ENCODE peak calls at places on chromosomes 4 and X, in seven cellular contexts. One of them, this sample, is unnamed.

GRCh38 chr4:98627477-98627876 is 30.9 kb downstream of the TSPAN5 start:
- DNase-seq in HCT116: no peak
- DNase-seq in uterus: no peak
- DNase-seq in endothelial cell of umbilical vein: no peak
- DNase-seq in CD4-positive, CD25-positive, alpha-beta regulatory T cell: no peak
- DNase-seq in IMR-90: no peak
- DNase-seq in cardiac muscle cell: peak; percentile 30
- DNase-seq in this sample: no peak

GRCh38 chrX:111124418-111124817 is 28.4 kb downstream of the PAK3 start:
- DNase-seq in endothelial cell of umbilical vein: no peak
- DNase-seq in uterus: no peak
- DNase-seq in cardiac muscle cell: no peak
- DNase-seq in IMR-90: no peak
- DNase-seq in CD4-positive, CD25-positive, alpha-beta regulatory T cell: no peak
- DNase-seq in HCT116: no peak
- DNase-seq in this sample: no peak

GRCh38 chrX:46953597-46953996 is 41.4 kb downstream of the JADE3 start:
- DNase-seq in IMR-90: no peak
- DNase-seq in uterus: no peak
- DNase-seq in cardiac muscle cell: peak; percentile 60
- DNase-seq in CD4-positive, CD25-positive, alpha-beta regulatory T cell: no peak
- DNase-seq in HCT116: no peak
- DNase-seq in endothelial cell of umbilical vein: peak; percentile 64
- DNase-seq in this sample: no peak

GRCh38 chr4:958836-959337 is 14.5 kb downstream of the DGKQ start:
- DNase-seq in cardiac muscle cell: no peak
- DNase-seq in endothelial cell of umbilical vein: no peak
- DNase-seq in IMR-90: no peak
- DNase-seq in HCT116: no peak
- DNase-seq in CD4-positive, CD25-positive, alpha-beta regulatory T cell: no peak
- DNase-seq in uterus: no peak
- DNase-seq in this sample: no peak

GRCh38 chr4:98891533-98892337 is 37.2 kb downstream of the EIF4E start:
- DNase-seq in cardiac muscle cell: peak; percentile 21
- DNase-seq in CD4-positive, CD25-positive, alpha-beta regulatory T cell: no peak
- DNase-seq in uterus: no peak
- DNase-seq in IMR-90: no peak
- DNase-seq in HCT116: no peak
- DNase-seq in endothelial cell of umbilical vein: no peak
- DNase-seq in this sample: no peak

GRCh38 chr4:128468485-128468989 is 180.9 kb upstream of the PGRMC2 start:
- DNase-seq in cardiac muscle cell: peak; percentile 98
- DNase-seq in IMR-90: peak; percentile 99
- DNase-seq in CD4-positive, CD25-positive, alpha-beta regulatory T cell: no peak
- DNase-seq in endothelial cell of umbilical vein: peak; percentile 90
- DNase-seq in HCT116: no peak
- DNase-seq in uterus: peak; percentile 31
- DNase-seq in this sample: no peak

GRCh38 chr4:8874003-8874895 is 2.6 kb upstream of the HMX1 start:
- DNase-seq in CD4-positive, CD25-positive, alpha-beta regulatory T cell: no peak
- DNase-seq in HCT116: no peak
- DNase-seq in uterus: no peak
- DNase-seq in cardiac muscle cell: no peak
- DNase-seq in endothelial cell of umbilical vein: no peak
- DNase-seq in IMR-90: no peak
- DNase-seq in this sample: no peak

GRCh38 chr4:134343661-134344060 is 142.1 kb upstream of the PABPC4L start:
- DNase-seq in IMR-90: no peak
- DNase-seq in uterus: no peak
- DNase-seq in HCT116: no peak
- DNase-seq in endothelial cell of umbilical vein: no peak
- DNase-seq in CD4-positive, CD25-positive, alpha-beta regulatory T cell: no peak
- DNase-seq in cardiac muscle cell: no peak
- DNase-seq in this sample: no peak

GRCh38 chr4:78528327-78528726 is 23.2 kb upstream of the ANXA3 start:
- DNase-seq in cardiac muscle cell: no peak
- DNase-seq in uterus: no peak
- DNase-seq in HCT116: no peak
- DNase-seq in IMR-90: peak; percentile 73
- DNase-seq in CD4-positive, CD25-positive, alpha-beta regulatory T cell: no peak
- DNase-seq in endothelial cell of umbilical vein: no peak
- DNase-seq in this sample: no peak

GRCh38 chrX:8748855-8749254 is 16.9 kb upstream of the ANOS1 start:
- DNase-seq in uterus: no peak
- DNase-seq in endothelial cell of umbilical vein: peak; percentile 22
- DNase-seq in cardiac muscle cell: peak; percentile 44
- DNase-seq in CD4-positive, CD25-positive, alpha-beta regulatory T cell: peak; percentile 20
- DNase-seq in IMR-90: peak; percentile 43
- DNase-seq in HCT116: no peak
- DNase-seq in this sample: no peak

GRCh38 chr4:7744131-7744804 is 195.4 kb downstream of the AFAP1 start:
- DNase-seq in cardiac muscle cell: no peak
- DNase-seq in endothelial cell of umbilical vein: no peak
- DNase-seq in HCT116: no peak
- DNase-seq in uterus: no peak
- DNase-seq in IMR-90: no peak
- DNase-seq in CD4-positive, CD25-positive, alpha-beta regulatory T cell: no peak
- DNase-seq in this sample: no peak

GRCh38 chr4:122131562-122132157 is 20.5 kb upstream of the BLTP1 start:
- DNase-seq in uterus: no peak
- DNase-seq in endothelial cell of umbilical vein: no peak
- DNase-seq in cardiac muscle cell: no peak
- DNase-seq in IMR-90: no peak
- DNase-seq in CD4-positive, CD25-positive, alpha-beta regulatory T cell: peak; percentile 43
- DNase-seq in HCT116: no peak
- DNase-seq in this sample: no peak
- H3K27ac ChIP-seq in uterus: no peak overlapping the region
- H3K27ac ChIP-seq in endothelial cell of umbilical vein: no peak overlapping the region
- H3K27ac ChIP-seq in cardiac muscle cell: no peak overlapping the region
- H3K27ac ChIP-seq in IMR-90: no peak overlapping the region
- H3K27ac ChIP-seq in CD4-positive, CD25-positive, alpha-beta regulatory T cell: peak overlapping the region; percentile 42
- H3K27ac ChIP-seq in HCT116: no peak overlapping the region
- H3K27ac ChIP-seq in this sample: no peak overlapping the region

DNA sequence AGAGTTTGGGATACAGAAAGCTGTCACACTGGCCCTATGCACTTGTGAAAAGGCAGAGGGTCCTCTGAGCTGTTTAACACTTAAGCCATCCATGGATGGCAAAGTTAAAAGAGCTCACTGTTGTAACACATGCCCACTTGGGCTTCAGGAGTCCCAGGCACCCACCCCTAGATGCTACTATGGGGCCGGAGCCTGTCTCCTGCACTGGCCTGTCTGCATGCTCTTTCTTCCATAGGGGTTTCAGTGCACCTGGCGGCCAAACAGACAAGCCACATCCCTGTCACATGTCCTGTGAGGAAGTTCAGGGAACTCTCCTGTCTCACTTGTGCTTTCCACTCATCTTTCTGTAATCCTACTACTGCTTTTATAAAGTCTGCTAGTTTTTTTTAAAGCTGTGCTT is 2586.0 kb downstream of the PCDH7 start:
- DNase-seq in CD4-positive, CD25-positive, alpha-beta regulatory T cell: no peak
- DNase-seq in endothelial cell of umbilical vein: no peak
- DNase-seq in cardiac muscle cell: no peak
- DNase-seq in uterus: no peak
- DNase-seq in IMR-90: no peak
- DNase-seq in HCT116: no peak
- DNase-seq in this sample: no peak
- H3K27ac ChIP-seq in CD4-positive, CD25-positive, alpha-beta regulatory T cell: no peak overlapping the region
- H3K27ac ChIP-seq in endothelial cell of umbilical vein: no peak overlapping the region
- H3K27ac ChIP-seq in cardiac muscle cell: no peak overlapping the region
- H3K27ac ChIP-seq in uterus: no peak overlapping the region
- H3K27ac ChIP-seq in IMR-90: no peak overlapping the region
- H3K27ac ChIP-seq in HCT116: no peak overlapping the region
- H3K27ac ChIP-seq in this sample: no peak overlapping the region

GRCh38 chr4:56218230-56218895 is 168.9 kb downstream of the AASDH start:
- DNase-seq in CD4-positive, CD25-positive, alpha-beta regulatory T cell: no peak
- DNase-seq in cardiac muscle cell: no peak
- DNase-seq in HCT116: no peak
- DNase-seq in uterus: no peak
- DNase-seq in endothelial cell of umbilical vein: no peak
- DNase-seq in IMR-90: no peak
- DNase-seq in this sample: no peak
- H3K27ac ChIP-seq in CD4-positive, CD25-positive, alpha-beta regulatory T cell: no peak overlapping the region
- H3K27ac ChIP-seq in cardiac muscle cell: no peak overlapping the region
- H3K27ac ChIP-seq in HCT116: no peak overlapping the region
- H3K27ac ChIP-seq in uterus: no peak overlapping the region
- H3K27ac ChIP-seq in endothelial cell of umbilical vein: no peak overlapping the region
- H3K27ac ChIP-seq in IMR-90: no peak overlapping the region
- H3K27ac ChIP-seq in this sample: no peak overlapping the region

GRCh38 chr4:147924604-147925412 is 192.9 kb downstream of the ARHGAP10 start:
- DNase-seq in IMR-90: peak; percentile 40
- DNase-seq in cardiac muscle cell: peak; percentile 55
- DNase-seq in HCT116: no peak
- DNase-seq in uterus: no peak
- DNase-seq in endothelial cell of umbilical vein: peak; percentile 65
- DNase-seq in CD4-positive, CD25-positive, alpha-beta regulatory T cell: no peak
- DNase-seq in this sample: no peak
- H3K27ac ChIP-seq in IMR-90: no peak overlapping the region
- H3K27ac ChIP-seq in cardiac muscle cell: no peak overlapping the region
- H3K27ac ChIP-seq in HCT116: no peak overlapping the region
- H3K27ac ChIP-seq in uterus: no peak overlapping the region
- H3K27ac ChIP-seq in endothelial cell of umbilical vein: no peak overlapping the region
- H3K27ac ChIP-seq in CD4-positive, CD25-positive, alpha-beta regulatory T cell: no peak overlapping the region
- H3K27ac ChIP-seq in this sample: no peak overlapping the region

GRCh38 chr4:154516320-154516719 is 24.7 kb upstream of the DCHS2 start:
- DNase-seq in uterus: no peak
- DNase-seq in cardiac muscle cell: no peak
- DNase-seq in CD4-positive, CD25-positive, alpha-beta regulatory T cell: no peak
- DNase-seq in endothelial cell of umbilical vein: no peak
- DNase-seq in HCT116: no peak
- DNase-seq in IMR-90: no peak
- DNase-seq in this sample: no peak

GRCh38 chr4:154519214-154519613 is 27.6 kb upstream of the DCHS2 start:
- DNase-seq in CD4-positive, CD25-positive, alpha-beta regulatory T cell: no peak
- DNase-seq in IMR-90: no peak
- DNase-seq in uterus: no peak
- DNase-seq in endothelial cell of umbilical vein: no peak
- DNase-seq in cardiac muscle cell: no peak
- DNase-seq in HCT116: no peak
- DNase-seq in this sample: no peak

GRCh38 chr4:154511990-154512389 is 20.4 kb upstream of the DCHS2 start:
- DNase-seq in cardiac muscle cell: no peak
- DNase-seq in uterus: no peak
- DNase-seq in IMR-90: no peak
- DNase-seq in CD4-positive, CD25-positive, alpha-beta regulatory T cell: no peak
- DNase-seq in endothelial cell of umbilical vein: no peak
- DNase-seq in HCT116: no peak
- DNase-seq in this sample: no peak

DNA sequence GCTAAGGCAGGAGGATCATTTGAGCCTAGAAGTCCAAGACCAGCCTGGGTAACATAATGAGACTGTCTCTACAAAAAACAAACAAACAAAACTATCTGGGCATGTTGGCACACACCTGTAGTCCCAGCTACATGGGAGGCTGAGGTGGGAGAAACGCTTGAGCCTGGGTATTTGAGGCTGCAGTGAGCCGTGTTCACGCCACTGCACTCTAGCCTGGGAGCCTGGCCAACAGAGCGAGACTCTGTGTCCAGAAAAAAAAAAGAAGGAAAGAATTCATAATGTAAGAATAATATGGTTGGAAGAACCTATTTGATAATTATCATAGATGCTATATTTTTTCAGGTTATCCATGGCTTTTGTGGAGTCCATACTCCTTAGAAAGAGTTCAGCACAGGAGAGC is 26.0 kb upstream of the DCHS2 start:
- DNase-seq in HCT116: no peak
- DNase-seq in cardiac muscle cell: no peak
- DNase-seq in uterus: no peak
- DNase-seq in CD4-positive, CD25-positive, alpha-beta regulatory T cell: no peak
- DNase-seq in endothelial cell of umbilical vein: no peak
- DNase-seq in IMR-90: no peak
- DNase-seq in this sample: no peak
- H3K27ac ChIP-seq in HCT116: no peak overlapping the region
- H3K27ac ChIP-seq in cardiac muscle cell: no peak overlapping the region
- H3K27ac ChIP-seq in uterus: no peak overlapping the region
- H3K27ac ChIP-seq in CD4-positive, CD25-positive, alpha-beta regulatory T cell: no peak overlapping the region
- H3K27ac ChIP-seq in endothelial cell of umbilical vein: no peak overlapping the region
- H3K27ac ChIP-seq in IMR-90: no peak overlapping the region
- H3K27ac ChIP-seq in this sample: peak overlapping the region; percentile 31

GRCh38 chr4:168551211-168551610 is 54.4 kb downstream of the PALLD start:
- DNase-seq in CD4-positive, CD25-positive, alpha-beta regulatory T cell: no peak
- DNase-seq in HCT116: no peak
- DNase-seq in endothelial cell of umbilical vein: no peak
- DNase-seq in IMR-90: peak; percentile 91
- DNase-seq in uterus: no peak
- DNase-seq in cardiac muscle cell: peak; percentile 83
- DNase-seq in this sample: no peak
- H3K27ac ChIP-seq in CD4-positive, CD25-positive, alpha-beta regulatory T cell: no peak overlapping the region
- H3K27ac ChIP-seq in HCT116: peak overlapping the region; percentile 89
- H3K27ac ChIP-seq in endothelial cell of umbilical vein: no peak overlapping the region
- H3K27ac ChIP-seq in IMR-90: no peak overlapping the region
- H3K27ac ChIP-seq in uterus: no peak overlapping the region
- H3K27ac ChIP-seq in cardiac muscle cell: no peak overlapping the region
- H3K27ac ChIP-seq in this sample: no peak overlapping the region

DNA sequence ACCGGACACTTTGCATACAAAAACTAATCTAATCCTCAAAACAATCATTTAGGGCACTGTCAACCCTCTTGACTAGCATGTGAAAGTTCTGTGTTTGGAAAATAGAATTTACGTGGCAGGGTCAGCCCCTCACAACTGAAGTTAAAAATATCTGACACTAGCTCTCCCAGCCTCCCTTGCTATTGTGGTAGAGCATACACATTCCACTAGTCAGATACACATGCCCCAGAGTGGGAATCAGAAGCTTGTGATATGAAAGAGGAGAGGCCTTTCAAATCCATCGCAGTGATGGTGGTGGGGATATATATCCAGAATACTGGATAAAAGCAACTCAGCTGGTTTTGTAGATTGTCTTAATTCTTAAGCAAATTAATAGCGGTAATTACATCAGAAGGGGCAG is 205.7 kb upstream of the IL15 start:
- DNase-seq in uterus: no peak
- DNase-seq in IMR-90: no peak
- DNase-seq in cardiac muscle cell: no peak
- DNase-seq in endothelial cell of umbilical vein: no peak
- DNase-seq in CD4-positive, CD25-positive, alpha-beta regulatory T cell: no peak
- DNase-seq in HCT116: no peak
- DNase-seq in this sample: no peak
- H3K27ac ChIP-seq in uterus: no peak overlapping the region
- H3K27ac ChIP-seq in IMR-90: no peak overlapping the region
- H3K27ac ChIP-seq in cardiac muscle cell: no peak overlapping the region
- H3K27ac ChIP-seq in endothelial cell of umbilical vein: no peak overlapping the region
- H3K27ac ChIP-seq in CD4-positive, CD25-positive, alpha-beta regulatory T cell: no peak overlapping the region
- H3K27ac ChIP-seq in HCT116: no peak overlapping the region
- H3K27ac ChIP-seq in this sample: no peak overlapping the region

GRCh38 chr4:70908993-70909556 is 6.9 kb downstream of the MOB1B start:
- DNase-seq in IMR-90: no peak
- DNase-seq in HCT116: no peak
- DNase-seq in uterus: no peak
- DNase-seq in cardiac muscle cell: no peak
- DNase-seq in CD4-positive, CD25-positive, alpha-beta regulatory T cell: no peak
- DNase-seq in endothelial cell of umbilical vein: no peak
- DNase-seq in this sample: no peak

GRCh38 chr4:70913947-70914445 is 11.8 kb downstream of the MOB1B start:
- DNase-seq in endothelial cell of umbilical vein: no peak
- DNase-seq in CD4-positive, CD25-positive, alpha-beta regulatory T cell: no peak
- DNase-seq in uterus: no peak
- DNase-seq in HCT116: no peak
- DNase-seq in IMR-90: peak; percentile 86
- DNase-seq in cardiac muscle cell: no peak
- DNase-seq in this sample: no peak

GRCh38 chr4:70915048-70915815 is 13.1 kb downstream of the MOB1B start:
- DNase-seq in uterus: no peak
- DNase-seq in IMR-90: peak; percentile 78
- DNase-seq in cardiac muscle cell: peak; percentile 19
- DNase-seq in endothelial cell of umbilical vein: no peak
- DNase-seq in CD4-positive, CD25-positive, alpha-beta regulatory T cell: no peak
- DNase-seq in HCT116: no peak
- DNase-seq in this sample: no peak

GRCh38 chr4:70915874-70916559 is 13.8 kb downstream of the MOB1B start:
- DNase-seq in CD4-positive, CD25-positive, alpha-beta regulatory T cell: no peak
- DNase-seq in uterus: no peak
- DNase-seq in HCT116: no peak
- DNase-seq in endothelial cell of umbilical vein: no peak
- DNase-seq in cardiac muscle cell: no peak
- DNase-seq in IMR-90: no peak
- DNase-seq in this sample: no peak

GRCh38 chr4:70914631-70915030 is 12.5 kb downstream of the MOB1B start:
- DNase-seq in uterus: no peak
- DNase-seq in cardiac muscle cell: no peak
- DNase-seq in endothelial cell of umbilical vein: no peak
- DNase-seq in HCT116: no peak
- DNase-seq in CD4-positive, CD25-positive, alpha-beta regulatory T cell: no peak
- DNase-seq in IMR-90: no peak
- DNase-seq in this sample: no peak
- H3K27ac ChIP-seq in uterus: no peak overlapping the region
- H3K27ac ChIP-seq in cardiac muscle cell: no peak overlapping the region
- H3K27ac ChIP-seq in endothelial cell of umbilical vein: no peak overlapping the region
- H3K27ac ChIP-seq in HCT116: no peak overlapping the region
- H3K27ac ChIP-seq in CD4-positive, CD25-positive, alpha-beta regulatory T cell: no peak overlapping the region
- H3K27ac ChIP-seq in IMR-90: peak overlapping the region; percentile 88
- H3K27ac ChIP-seq in this sample: no peak overlapping the region